ENCODE peak calls at places on chromosome 22, in four cellular contexts. K is GM23248, X is endodermal cell, Q is DND-41. J is an unnamed sample. For H3K9me3, the result is how much of the 10 kb centered on the place peaks cover.

GRCh38 chr22:23749747-23750373 is 1.1 kb downstream of the ZNF70 start:
- DNase-seq in Q (no peak), K (peak), X (no peak), J (no peak)

GRCh38 chr22:39658367-39658766 is 87.8 kb downstream of the CACNA1I start:
- DNase-seq in X (no peak), Q (no peak), K (no peak), J (peak)

GRCh38 chr22:17085277-17086091 is 684 bp downstream of the IL17RA start:
- DNase-seq in K (peak), X (peak), Q (no peak), J (no peak)

GRCh38 chr22:28791124-28791523 is 9.2 kb downstream of the XBP1 start:
- DNase-seq in Q (no peak), X (no peak), K (no peak), J (no peak)

GRCh38 chr22:43501951-43502874 is 90.4 kb downstream of the MPPED1 start:
- DNase-seq in Q (no peak), K (no peak), X (no peak), J (no peak)

GRCh38 chr22:44442186-44442465 is 55.9 kb downstream of the RTL6 start:
- DNase-seq in Q (no peak), K (no peak), X (no peak), J (no peak)

GRCh38 chr22:17366830-17367229 is 2.4 kb upstream of the CECR2 start:
- DNase-seq in K (no peak), X (peak), Q (peak), J (no peak)

GRCh38 chr22:33000342-33001280 is 57.6 kb downstream of the SYN3 start:
- DNase-seq in K (peak), X (peak), Q (peak), J (peak)

GRCh38 chr22:25404556-25404922 is 159.9 kb upstream of the GRK3 start:
- DNase-seq in X (peak), K (peak), Q (no peak), J (no peak)

GRCh38 chr22:42635531-42635930 is 4.9 kb downstream of the ATP5MGL start:
- DNase-seq in K (peak), X (no peak), Q (no peak), J (no peak)

GRCh38 chr22:28922540-28923244 is 39.3 kb downstream of the ZNRF3 start:
- DNase-seq in K (no peak), Q (no peak), X (no peak), J (no peak)

GRCh38 chr22:21015051-21016006 is at the start of gene P2RX6:
- DNase-seq in K (peak), Q (no peak), X (peak), J (no peak)

GRCh38 chr22:17171016-17171312 is 11.9 kb upstream of the HDHD5 start:
- DNase-seq in Q (no peak), X (no peak), K (no peak), J (no peak)

GRCh38 chr22:16957781-16958180 is 50.2 kb downstream of the GAB4 start:
- DNase-seq in Q (no peak), K (no peak), X (no peak), J (no peak)

GRCh38 chr22:30277547-30278344 is 11.1 kb upstream of the OSM start:
- DNase-seq in K (peak), Q (peak), X (no peak), J (no peak)

GRCh38 chr22:45450931-45451651 is 37.6 kb downstream of the RIBC2 start:
- DNase-seq in K (peak), X (no peak), Q (no peak), J (no peak)

GRCh38 chr22:45453764-45454163 is 40.3 kb downstream of the RIBC2 start:
- DNase-seq in X (no peak), Q (no peak), K (peak), J (no peak)

GRCh38 chr22:45450101-45450785 is 36.8 kb downstream of the RIBC2 start:
- DNase-seq in X (no peak), K (peak), Q (no peak), J (no peak)

GRCh38 chr22:45452565-45453449 is 39.3 kb downstream of the RIBC2 start:
- DNase-seq in K (peak), X (no peak), Q (no peak), J (no peak)

DNA sequence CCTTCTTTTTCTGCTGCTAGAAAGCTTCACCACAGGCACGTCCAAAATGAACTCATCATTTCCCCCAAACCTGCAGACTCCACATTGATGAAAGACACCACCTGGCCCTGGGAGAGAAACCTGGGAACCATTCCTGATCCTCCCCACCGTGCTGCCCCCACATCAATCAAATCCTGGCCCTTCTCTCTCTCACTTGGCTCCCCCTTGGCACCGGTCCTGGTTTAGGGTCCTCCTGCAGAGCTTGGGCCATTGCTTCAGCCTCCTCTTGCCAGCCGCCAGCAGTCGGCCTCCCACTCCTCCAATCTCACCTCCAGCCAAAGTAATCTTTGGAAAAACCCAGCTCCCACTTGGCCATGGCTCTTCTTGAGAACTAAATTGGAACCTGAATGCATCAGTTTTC is 38.5 kb downstream of the RIBC2 start:
- DNase-seq in X (no peak), K (no peak), Q (no peak), J (no peak)
- H3K9me3 ChIP-seq in X (under half), K (under half), Q (under half), J (under half)

GRCh38 chr22:49444781-49445180 is 382.9 kb downstream of the BRD1 start:
- DNase-seq in K (no peak), Q (no peak), X (peak), J (no peak)
- H3K9me3 ChIP-seq in K (under half), Q (under half), X (under half), J (under half)

DNA sequence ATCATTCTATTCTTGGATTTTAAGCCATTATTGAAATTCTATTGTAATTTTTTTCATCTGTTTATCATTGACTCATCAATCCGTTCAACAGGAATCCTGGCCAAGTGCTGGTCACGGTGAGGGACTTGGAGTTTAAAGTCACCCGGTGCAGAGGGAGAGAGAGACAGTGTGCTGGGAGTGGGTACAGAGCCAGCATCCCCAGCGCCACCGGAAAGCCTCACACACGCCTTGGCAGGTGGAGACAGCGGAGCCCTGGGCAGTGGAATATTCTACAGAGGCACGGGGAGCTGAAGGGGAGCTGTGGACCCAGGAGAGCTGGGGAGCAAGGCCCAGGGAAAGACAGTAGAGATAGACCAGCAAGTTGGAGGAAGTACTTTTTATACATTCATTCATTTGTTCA is 787.6 kb downstream of the BRD1 start:
- DNase-seq in Q (no peak), K (no peak), X (no peak), J (no peak)
- H3K9me3 ChIP-seq in Q (under half), K (under half), X (under half), J (under half)

GRCh38 chr22:48736593-48737460 is 1090.8 kb downstream of the BRD1 start:
- DNase-seq in K (no peak), X (no peak), Q (no peak), J (no peak)
- H3K9me3 ChIP-seq in K (under half), X (under half), Q (under half), J (under half)

GRCh38 chr22:48140261-48140660 is 1377.8 kb downstream of the TBC1D22A start:
- DNase-seq in X (no peak), Q (no peak), K (no peak), J (no peak)
- H3K9me3 ChIP-seq in X (under half), Q (under half), K (under half), J (under half)

DNA sequence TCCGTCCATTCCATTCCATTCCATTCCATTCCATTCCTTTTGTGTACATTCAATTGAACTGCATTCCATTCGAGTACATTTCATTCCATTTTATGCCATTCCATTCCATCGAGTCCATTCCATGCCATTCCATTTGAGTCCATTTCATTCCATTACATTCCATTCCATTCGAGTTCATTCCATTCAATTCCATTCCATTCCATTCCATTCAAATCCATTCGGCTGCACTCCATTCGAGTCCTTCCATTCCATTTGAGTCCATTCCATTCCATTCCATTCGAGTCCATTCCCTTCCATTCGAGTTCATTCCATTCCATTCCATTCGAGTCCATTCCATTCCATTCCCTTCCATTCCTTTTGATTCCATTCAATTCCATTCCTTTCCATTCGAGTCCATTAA is 4800.6 kb upstream of the OR11H1 start:
- DNase-seq in X (no peak), Q (no peak), K (no peak), J (no peak)
- H3K9me3 ChIP-seq in X (half or more), Q (half or more), K (under half), J (half or more)

GRCh38 chr22:36928826-36929535 is 15.6 kb downstream of the CSF2RB start:
- DNase-seq in K (no peak), X (peak), Q (no peak), J (no peak)

GRCh38 chr22:36930041-36930935 is 16.9 kb downstream of the CSF2RB start:
- DNase-seq in X (peak), K (no peak), Q (no peak), J (no peak)

GRCh38 chr22:36929621-36930020 is 16.2 kb downstream of the CSF2RB start:
- DNase-seq in X (peak), Q (no peak), K (no peak), J (no peak)

GRCh38 chr22:36933629-36934028 is 20.2 kb downstream of the CSF2RB start:
- DNase-seq in X (peak), Q (no peak), K (no peak), J (no peak)

GRCh38 chr22:36931446-36931845 is 18.0 kb downstream of the CSF2RB start:
- DNase-seq in K (no peak), X (peak), Q (no peak), J (no peak)
- H3K9me3 ChIP-seq in K (under half), X (under half), Q (under half), J (under half)

DNA sequence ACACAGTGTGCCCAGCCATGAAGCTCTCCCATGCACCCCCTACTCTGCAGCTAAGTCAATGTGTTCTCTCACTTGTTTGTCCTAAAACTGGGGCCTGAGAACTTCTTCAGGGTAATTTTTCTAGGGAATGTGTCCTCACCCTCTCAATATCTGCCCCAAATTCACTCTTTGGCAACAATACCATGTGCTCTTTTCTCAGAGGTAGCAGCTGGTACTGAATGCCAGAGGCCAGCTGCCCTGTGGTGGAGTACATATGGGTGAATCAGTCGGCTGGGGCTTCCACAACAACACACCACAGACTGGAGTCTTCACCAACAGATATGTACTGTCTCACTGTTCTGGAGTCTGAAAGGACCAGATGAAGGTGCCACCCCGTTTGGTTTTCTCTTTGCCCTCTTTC is 97.7 kb upstream of the TOP3B start:
- DNase-seq in Q (no peak), K (no peak), X (no peak), J (no peak)
- H3K9me3 ChIP-seq in Q (under half), K (under half), X (under half), J (under half)

DNA sequence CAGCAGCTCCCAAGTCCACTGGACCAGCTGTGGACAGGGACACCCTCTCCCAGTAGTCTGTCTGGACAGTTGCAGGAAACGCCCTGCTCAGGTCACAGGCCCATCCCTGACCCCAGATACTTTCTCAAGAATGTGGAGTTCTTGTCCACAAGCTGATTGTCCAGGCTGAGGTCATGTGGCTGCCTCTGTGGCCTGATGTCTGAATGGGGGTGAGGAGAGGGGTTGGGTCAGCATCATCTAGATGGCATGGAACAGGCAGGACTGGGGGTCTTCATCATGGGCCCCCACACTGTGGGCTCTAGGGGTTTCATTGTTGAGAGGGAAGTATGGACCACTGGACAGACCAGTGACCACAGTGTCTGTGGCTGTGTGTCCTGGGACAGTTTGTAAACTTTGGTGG is 1015.0 kb downstream of the TBC1D22A start:
- DNase-seq in Q (no peak), K (no peak), X (no peak), J (no peak)
- H3K9me3 ChIP-seq in Q (under half), K (under half), X (under half), J (under half)